ENCODE peak calls at places on chromosomes 11 and 22, in four cellular contexts. I, N, K and S are unnamed samples. For H3K9me3, the result is how much of the 10 kb centered on the place peaks cover.

GRCh38 chr11:134652586-134653255 is 240.7 kb upstream of the B3GAT1 start:
- DNase-seq in I (no peak), N (no peak), K (peak), S (no peak)

GRCh38 chr11:115197433-115197832 is 306.8 kb downstream of the CADM1 start:
- DNase-seq in I (no peak), N (no peak), K (no peak), S (no peak)

GRCh38 chr22:26597480-26597879 is 7.5 kb upstream of the TPST2 start:
- DNase-seq in I (no peak), N (no peak), K (no peak), S (no peak)

GRCh38 chr22:45271667-45272188 is 13.0 kb upstream of the UPK3A start:
- DNase-seq in I (no peak), N (no peak), K (peak), S (no peak)

GRCh38 chr11:72712168-72712721 is 38.0 kb upstream of the PDE2A start:
- DNase-seq in I (peak), N (no peak), K (peak), S (no peak)

GRCh38 chr11:2837096-2837601 is 48.4 kb downstream of the CDKN1C start:
- DNase-seq in I (no peak), N (peak), K (peak), S (peak)

GRCh38 chr11:26820739-26821138 is 98.9 kb upstream of the SLC5A12 start:
- DNase-seq in I (no peak), N (no peak), K (no peak), S (no peak)

GRCh38 chr11:58564226-58564625 is 11.4 kb downstream of the LPXN start:
- DNase-seq in I (no peak), N (no peak), K (no peak), S (no peak)

GRCh38 chr22:35630387-35630793 is 13.3 kb upstream of the MB start:
- DNase-seq in I (no peak), N (no peak), K (no peak), S (no peak)

GRCh38 chr11:125210112-125210511 is 45.6 kb downstream of the PKNOX2 start:
- DNase-seq in I (no peak), N (no peak), K (no peak), S (no peak)

GRCh38 chr11:19633276-19633675 is 79.4 kb upstream of the NAV2 start:
- DNase-seq in I (no peak), N (no peak), K (no peak), S (no peak)

GRCh38 chr11:72771507-72771906 is 19.3 kb upstream of the ARAP1 start:
- DNase-seq in I (no peak), N (no peak), K (no peak), S (no peak)

GRCh38 chr22:39716534-39716933 is 146.0 kb downstream of the CACNA1I start:
- DNase-seq in I (no peak), N (no peak), K (no peak), S (no peak)

GRCh38 chr22:39718921-39719320 is 148.4 kb downstream of the CACNA1I start:
- DNase-seq in I (no peak), N (no peak), K (no peak), S (no peak)

GRCh38 chr22:39717099-39717498 is 146.5 kb downstream of the CACNA1I start:
- DNase-seq in I (no peak), N (no peak), K (no peak), S (no peak)

GRCh38 chr22:39719559-39720450 is 149.3 kb downstream of the CACNA1I start:
- DNase-seq in I (no peak), N (no peak), K (peak), S (no peak)

DNA sequence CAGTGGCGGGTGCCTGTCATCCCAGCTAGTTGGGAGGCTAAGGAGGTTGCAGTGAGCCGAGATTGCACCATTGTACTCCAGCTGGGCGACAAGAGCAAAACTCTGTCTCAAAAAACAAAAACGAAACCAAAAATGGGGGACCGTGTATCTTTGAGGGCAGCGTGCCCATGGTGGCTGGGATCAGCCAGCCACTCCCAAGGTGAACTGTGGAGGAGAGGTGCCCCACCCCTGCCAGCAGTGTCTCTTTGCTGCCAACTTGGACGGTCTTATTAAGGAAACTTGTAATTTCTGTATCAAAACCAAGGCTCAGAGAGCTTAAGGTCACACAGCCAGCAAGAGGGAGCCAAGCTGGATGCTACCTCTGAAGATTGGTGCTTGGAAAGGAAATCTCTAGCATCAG is 147.7 kb downstream of the CACNA1I start:
- DNase-seq in I (no peak), N (no peak), K (peak), S (peak)
- H3K4me3 ChIP-seq in I (no peak), N (no peak), K (no peak), S (no peak)

GRCh38 chr22:48522271-48522670 is 1305.4 kb downstream of the BRD1 start:
- DNase-seq in I (no peak), N (no peak), K (no peak), S (no peak)
- H3K9me3 ChIP-seq in I (under half), N (under half), K (under half), S (under half)

GRCh38 chr22:48359613-48359965 is 1468.1 kb downstream of the BRD1 start:
- DNase-seq in I (no peak), N (no peak), K (peak), S (no peak)
- H3K4me3 ChIP-seq in I (no peak), N (no peak), K (no peak), S (no peak)

GRCh38 chr22:47621253-47621652 is 858.8 kb downstream of the TBC1D22A start:
- DNase-seq in I (no peak), N (no peak), K (no peak), S (no peak)

GRCh38 chr22:47623056-47623739 is 860.7 kb downstream of the TBC1D22A start:
- DNase-seq in I (no peak), N (no peak), K (peak), S (no peak)

GRCh38 chr22:47623740-47624103 is 861.3 kb downstream of the TBC1D22A start:
- DNase-seq in I (no peak), N (no peak), K (no peak), S (no peak)

GRCh38 chr22:47624277-47625012 is 862.0 kb downstream of the TBC1D22A start:
- DNase-seq in I (no peak), N (no peak), K (no peak), S (no peak)

DNA sequence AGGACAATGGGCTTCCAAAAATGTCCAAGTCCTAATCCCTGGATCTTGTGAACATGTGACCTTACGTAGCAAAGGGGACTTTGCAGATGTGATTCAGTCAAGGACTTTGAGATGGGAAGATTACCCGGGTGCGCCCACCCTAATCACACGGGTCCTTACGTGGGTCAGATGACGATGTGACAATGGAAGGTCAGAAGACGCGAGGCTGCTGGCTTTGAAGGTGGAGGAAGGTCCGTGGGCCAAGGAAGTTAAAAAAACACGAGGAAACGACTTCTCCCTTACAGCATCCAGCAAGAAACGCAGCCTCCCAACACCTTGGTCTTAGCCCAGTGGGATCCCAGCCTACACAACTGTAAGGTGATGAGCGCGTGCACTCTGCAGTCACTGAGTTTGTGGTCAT is 860.1 kb downstream of the TBC1D22A start:
- DNase-seq in I (no peak), N (no peak), K (peak), S (no peak)
- H3K9me3 ChIP-seq in I (under half), N (under half), K (under half), S (under half)

GRCh38 chr11:1459739-1460395 is 26.7 kb downstream of the MOB2 start:
- DNase-seq in I (no peak), N (no peak), K (no peak), S (no peak)

GRCh38 chr11:1459219-1459575 is 27.4 kb downstream of the MOB2 start:
- DNase-seq in I (no peak), N (no peak), K (no peak), S (no peak)

GRCh38 chr11:1460994-1461805 is 25.4 kb downstream of the MOB2 start:
- DNase-seq in I (no peak), N (no peak), K (peak), S (no peak)

GRCh38 chr11:1461806-1462455 is 24.6 kb downstream of the MOB2 start:
- DNase-seq in I (no peak), N (no peak), K (no peak), S (no peak)

GRCh38 chr11:1460396-1460795 is 26.2 kb downstream of the MOB2 start:
- DNase-seq in I (no peak), N (no peak), K (peak), S (no peak)
- H3K4me3 ChIP-seq in I (no peak), N (no peak), K (peak), S (no peak)

GRCh38 chr11:97118756-97119155 is 728.9 kb downstream of the JRKL start:
- DNase-seq in I (no peak), N (no peak), K (no peak), S (no peak)
- H3K9me3 ChIP-seq in I (under half), N (under half), K (under half), S (under half)

GRCh38 chr22:37607010-37607911 is 1.4 kb upstream of the GGA1 start:
- DNase-seq in I (peak), N (peak), K (peak), S (peak)
- H3K4me3 ChIP-seq in I (peak), N (peak), K (peak), S (peak)

DNA sequence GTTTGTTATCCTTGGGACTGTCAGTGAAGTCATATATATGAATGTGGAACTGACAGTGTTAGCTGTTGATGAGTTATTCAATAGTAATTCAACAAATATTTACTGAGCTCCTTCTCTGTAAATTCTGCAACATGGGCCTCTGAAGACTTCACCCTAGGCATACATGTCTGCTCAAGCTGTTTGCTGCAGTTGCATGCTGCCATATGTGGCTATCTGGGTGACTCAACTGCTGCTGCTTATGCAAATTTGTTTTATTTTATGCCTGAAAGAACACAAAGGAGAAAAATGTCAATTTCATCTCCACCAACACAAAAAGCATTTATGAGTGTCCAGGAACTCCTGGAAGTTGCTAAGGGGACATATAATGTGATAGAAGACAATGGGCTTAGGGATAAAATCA is 417.6 kb downstream of the AASDHPPT start:
- DNase-seq in I (no peak), N (no peak), K (no peak), S (no peak)
- H3K9me3 ChIP-seq in I (under half), N (under half), K (under half), S (under half)